ENCODE peak calls at places on chromosomes 2 and 18, in four cellular contexts. E is thoracic aorta, F is hepatocyte, Z is pancreas. X is an unnamed sample.

GRCh38 chr2:20621366-20622295 is 29.3 kb downstream of the HS1BP3 start:
- DNase-seq in E (no peak), F (no peak), Z (no peak), X (no peak)

GRCh38 chr2:198375073-198375430 is 570.7 kb downstream of the PLCL1 start:
- DNase-seq in E (no peak), F (no peak), Z (no peak), X (no peak)

GRCh38 chr2:191345788-191346187 is 100.6 kb downstream of the MYO1B start:
- DNase-seq in E (no peak), F (no peak), Z (no peak), X (no peak)

GRCh38 chr2:121565389-121566250 is 34.9 kb downstream of the RNU4ATAC start:
- DNase-seq in E (no peak), F (no peak), Z (no peak), X (no peak)

GRCh38 chr18:65439184-65439583 is 311.6 kb upstream of the CDH7 start:
- DNase-seq in E (no peak), F (peak; percentile 40), Z (no peak), X (no peak)

GRCh38 chr2:234326694-234327093 is 170.2 kb downstream of the ARL4C start:
- DNase-seq in E (no peak), F (no peak), Z (no peak), X (peak; percentile 26)

GRCh38 chr2:135174049-135174801 is 122.1 kb downstream of the RAB3GAP1 start:
- DNase-seq in E (no peak), F (no peak), Z (no peak), X (no peak)

GRCh38 chr2:170512271-170512670 is 202.9 kb upstream of the SP5 start:
- DNase-seq in E (no peak), F (no peak), Z (no peak), X (no peak)

GRCh38 chr2:64329848-64330247 is 124.1 kb upstream of the LGALSL start:
- DNase-seq in E (no peak), F (no peak), Z (no peak), X (no peak)

GRCh38 chr2:1366546-1367134 is 46.6 kb upstream of the TPO start:
- DNase-seq in E (no peak), F (no peak), Z (peak; percentile 92), X (no peak)

GRCh38 chr18:9039441-9039950 is 63.0 kb upstream of the NDUFV2 start:
- DNase-seq in E (no peak), F (no peak), Z (no peak), X (no peak)

GRCh38 chr2:238636269-238637073 is 209.7 kb downstream of the ASB1 start:
- DNase-seq in E (no peak), F (no peak), Z (no peak), X (peak; percentile 80)

GRCh38 chr2:224722250-224722649 is 6.1 kb upstream of the CCDC195 start:
- DNase-seq in E (no peak), F (no peak), Z (no peak), X (no peak)

GRCh38 chr2:205688417-205689200 is 6.3 kb downstream of the NRP2 start:
- DNase-seq in E (no peak), F (no peak), Z (no peak), X (peak; percentile 86)
- H3K27me3 ChIP-seq in E (no peaks in the 10 kb centered on the region), F (no peaks in the 10 kb centered on the region), Z (no peaks in the 10 kb centered on the region), X (no peaks in the 10 kb centered on the region)

DNA sequence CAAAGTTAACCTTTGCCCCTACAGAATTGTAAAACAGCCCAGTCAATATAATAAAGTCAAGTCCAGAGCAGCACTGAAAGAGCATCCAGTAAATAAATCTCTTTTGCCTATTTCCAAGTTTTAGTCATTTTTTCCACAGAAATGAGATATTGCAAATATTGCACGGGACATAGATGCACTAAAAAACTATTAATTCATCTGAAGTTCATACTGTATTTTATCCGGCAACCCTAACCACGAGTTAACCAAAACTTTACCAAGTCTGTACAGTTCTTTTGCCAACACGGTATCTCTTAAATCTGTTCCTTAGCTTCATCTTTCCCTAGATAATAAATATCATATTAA is 484 bp upstream of the ASNSD1 start:
- DNase-seq in E (no peak), F (no peak), Z (no peak), X (no peak)
- H3K4me3 ChIP-seq in E (no peak overlapping the region), F (no peak overlapping the region), Z (no peak overlapping the region), X (peak overlapping the region; percentile 96)

GRCh38 chr2:216535454-216535995 is 36.9 kb downstream of the RPL37A start:
- DNase-seq in E (peak; percentile 61), F (peak; percentile 62), Z (no peak), X (peak; percentile 94)
- H3K4me1 ChIP-seq in E (peaks cover 24% of the 10 kb centered on the region), F (peaks cover 35% of the 10 kb centered on the region), Z (peaks cover 4% of the 10 kb centered on the region), X (peaks cover 60% of the 10 kb centered on the region)

DNA sequence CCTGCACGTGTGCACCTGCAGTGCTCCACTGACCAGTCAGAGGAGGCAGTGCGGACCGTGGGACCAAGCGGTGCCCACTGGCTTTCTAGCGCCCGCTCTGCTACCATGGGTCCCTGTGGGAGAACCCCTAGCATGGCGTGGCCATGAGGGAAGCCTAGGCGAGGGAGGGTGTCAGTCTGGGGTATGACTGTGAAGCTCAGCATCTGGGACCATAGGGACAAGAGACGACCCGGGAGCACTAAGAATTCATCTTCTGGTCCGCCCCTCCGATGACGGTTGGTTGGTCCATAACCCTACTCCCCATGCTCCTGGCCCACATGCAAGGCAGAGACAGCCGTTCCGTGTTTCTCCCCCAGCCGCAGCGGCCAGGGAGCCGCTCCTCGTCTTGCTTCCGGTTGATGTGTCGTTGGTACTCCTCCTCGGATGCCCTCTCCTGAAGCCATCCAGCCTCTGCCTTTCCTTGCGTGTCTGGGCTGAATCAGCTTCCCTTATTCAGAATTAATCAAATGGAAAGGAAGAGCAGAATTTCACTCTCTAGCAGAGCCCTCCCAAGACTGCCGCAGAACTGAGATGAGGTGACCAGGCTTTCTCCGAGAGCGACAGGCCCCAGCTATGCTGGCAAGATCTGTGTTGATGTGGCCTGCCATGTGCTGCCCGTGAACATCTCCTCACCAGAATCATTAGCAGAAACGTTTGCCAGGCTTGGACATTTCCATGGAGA is 23.0 kb downstream of the COX7A2L start:
- DNase-seq in E (no peak), F (no peak), Z (no peak), X (peak; percentile 62)
- H3K27me3 ChIP-seq in E (no peaks in the 10 kb centered on the region), F (no peaks in the 10 kb centered on the region), Z (no peaks in the 10 kb centered on the region), X (no peaks in the 10 kb centered on the region)

GRCh38 chr2:128365217-128365905 is 46.7 kb upstream of the HS6ST1 start:
- DNase-seq in E (no peak), F (no peak), Z (peak; percentile 8), X (no peak)
- H3K4me3 ChIP-seq in E (no peak overlapping the region), F (no peak overlapping the region), Z (no peak overlapping the region), X (no peak overlapping the region)

DNA sequence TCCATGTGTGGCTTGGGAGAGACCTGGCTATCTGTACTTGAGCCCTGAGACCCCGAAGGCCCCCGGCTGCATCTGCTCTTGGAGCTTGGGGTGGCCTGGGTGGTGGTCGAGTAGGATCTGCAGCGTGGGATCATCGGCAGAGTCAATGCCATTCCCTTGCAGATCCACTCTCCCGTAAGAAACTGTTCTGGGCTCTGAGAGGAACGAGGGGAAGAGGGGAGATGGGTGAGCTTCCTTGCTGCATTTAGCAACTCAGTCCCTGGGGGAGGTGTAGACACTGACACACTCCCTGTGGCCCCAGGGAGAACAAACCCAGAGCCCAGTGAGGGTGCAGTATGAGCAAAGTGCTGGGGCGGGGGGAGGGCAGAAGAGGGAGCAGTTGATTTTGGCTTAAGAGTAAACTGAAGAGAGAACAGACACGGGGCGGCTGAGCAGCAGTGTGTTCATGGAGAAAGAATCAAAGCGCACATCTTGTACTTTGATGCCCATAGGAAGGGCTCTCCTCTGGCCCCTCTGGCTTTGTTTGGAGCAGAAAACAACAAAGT is 8.5 kb downstream of the GREB1 start:
- DNase-seq in E (no peak), F (no peak), Z (no peak), X (no peak)
- H3K4me1 ChIP-seq in E (no peaks in the 10 kb centered on the region), F (peaks cover 22% of the 10 kb centered on the region), Z (peaks cover 16% of the 10 kb centered on the region), X (peaks cover 27% of the 10 kb centered on the region)